ENCODE peak calls at places on chromosomes 11 and 22, in five cellular contexts. One of them, this sample, is unnamed. For H3K4me1, the result is how much of the 10 kb centered on the place peaks cover.

GRCh38 chr22:37662039-37662438 is 3.5 kb downstream of the PDXP start:
- DNase-seq in body of pancreas: no peak
- DNase-seq in sigmoid colon: no peak
- DNase-seq in heart right ventricle: no peak
- DNase-seq in endothelial cell of umbilical vein: no peak
- DNase-seq in this sample: no peak

GRCh38 chr11:1736447-1736992 is 13.9 kb downstream of the IFITM10 start:
- DNase-seq in body of pancreas: no peak
- DNase-seq in sigmoid colon: no peak
- DNase-seq in endothelial cell of umbilical vein: no peak
- DNase-seq in heart right ventricle: no peak
- DNase-seq in this sample: no peak

GRCh38 chr22:46366327-46366731 is 30.8 kb downstream of the TRMU start:
- DNase-seq in body of pancreas: no peak
- DNase-seq in sigmoid colon: no peak
- DNase-seq in heart right ventricle: no peak
- DNase-seq in endothelial cell of umbilical vein: no peak
- DNase-seq in this sample: no peak

GRCh38 chr11:102560555-102561011 is 30.0 kb upstream of the MMP7 start:
- DNase-seq in endothelial cell of umbilical vein: no peak
- DNase-seq in sigmoid colon: peak
- DNase-seq in body of pancreas: no peak
- DNase-seq in heart right ventricle: no peak
- DNase-seq in this sample: no peak

GRCh38 chr11:46236918-46237247 is 40.6 kb upstream of the CREB3L1 start:
- DNase-seq in sigmoid colon: no peak
- DNase-seq in heart right ventricle: no peak
- DNase-seq in endothelial cell of umbilical vein: no peak
- DNase-seq in body of pancreas: no peak
- DNase-seq in this sample: no peak

GRCh38 chr11:2573240-2574042 is 126.4 kb downstream of the KCNQ1OT1 start:
- DNase-seq in heart right ventricle: peak
- DNase-seq in endothelial cell of umbilical vein: no peak
- DNase-seq in body of pancreas: no peak
- DNase-seq in sigmoid colon: peak
- DNase-seq in this sample: no peak

GRCh38 chr11:86313793-86314192 is 11.8 kb downstream of the HIKESHI start:
- DNase-seq in body of pancreas: no peak
- DNase-seq in endothelial cell of umbilical vein: no peak
- DNase-seq in heart right ventricle: no peak
- DNase-seq in sigmoid colon: no peak
- DNase-seq in this sample: no peak

GRCh38 chr11:15967166-15967565 is 389.2 kb downstream of the SOX6 start:
- DNase-seq in heart right ventricle: no peak
- DNase-seq in body of pancreas: no peak
- DNase-seq in sigmoid colon: no peak
- DNase-seq in endothelial cell of umbilical vein: peak
- DNase-seq in this sample: no peak

GRCh38 chr11:61037694-61038093 is 64.6 kb upstream of the CD5 start:
- DNase-seq in body of pancreas: no peak
- DNase-seq in sigmoid colon: peak
- DNase-seq in endothelial cell of umbilical vein: no peak
- DNase-seq in heart right ventricle: no peak
- DNase-seq in this sample: peak

GRCh38 chr11:116788534-116788933 is 711 bp upstream of the ZPR1 start:
- DNase-seq in endothelial cell of umbilical vein: no peak
- DNase-seq in heart right ventricle: no peak
- DNase-seq in body of pancreas: no peak
- DNase-seq in sigmoid colon: no peak
- DNase-seq in this sample: no peak

GRCh38 chr22:45096256-45096907 is 67.3 kb upstream of the NUP50 start:
- DNase-seq in endothelial cell of umbilical vein: peak
- DNase-seq in body of pancreas: peak
- DNase-seq in heart right ventricle: no peak
- DNase-seq in sigmoid colon: no peak
- DNase-seq in this sample: no peak

GRCh38 chr11:102287963-102288744 is 29.1 kb upstream of the BIRC3 start:
- DNase-seq in endothelial cell of umbilical vein: peak
- DNase-seq in sigmoid colon: no peak
- DNase-seq in heart right ventricle: no peak
- DNase-seq in body of pancreas: peak
- DNase-seq in this sample: no peak

GRCh38 chr22:42114721-42115120 is 15.9 kb downstream of the CYP2D6 start:
- DNase-seq in endothelial cell of umbilical vein: peak
- DNase-seq in body of pancreas: peak
- DNase-seq in heart right ventricle: no peak
- DNase-seq in sigmoid colon: no peak
- DNase-seq in this sample: no peak

GRCh38 chr11:132632641-132633124 is 899.6 kb downstream of the OPCML start:
- DNase-seq in heart right ventricle: no peak
- DNase-seq in sigmoid colon: no peak
- DNase-seq in body of pancreas: peak
- DNase-seq in endothelial cell of umbilical vein: peak
- DNase-seq in this sample: no peak

GRCh38 chr22:39534591-39535301 is 2.2 kb upstream of the RPS19BP1 start:
- DNase-seq in sigmoid colon: peak
- DNase-seq in heart right ventricle: peak
- DNase-seq in body of pancreas: peak
- DNase-seq in endothelial cell of umbilical vein: peak
- DNase-seq in this sample: peak

GRCh38 chr11:3220101-3220500 is 1.5 kb upstream of the MRGPRG start:
- DNase-seq in body of pancreas: no peak
- DNase-seq in heart right ventricle: no peak
- DNase-seq in sigmoid colon: no peak
- DNase-seq in endothelial cell of umbilical vein: no peak
- DNase-seq in this sample: peak

GRCh38 chr22:27212617-27213177 is 555.3 kb downstream of the MIAT start:
- DNase-seq in heart right ventricle: peak
- DNase-seq in endothelial cell of umbilical vein: peak
- DNase-seq in sigmoid colon: peak
- DNase-seq in body of pancreas: peak
- DNase-seq in this sample: peak

GRCh38 chr11:77082838-77083552 is 16.2 kb downstream of the CAPN5 start:
- DNase-seq in heart right ventricle: peak
- DNase-seq in sigmoid colon: peak
- DNase-seq in body of pancreas: peak
- DNase-seq in endothelial cell of umbilical vein: peak
- DNase-seq in this sample: peak

GRCh38 chr11:117929568-117930207 is 486 bp upstream of the TMPRSS13 start:
- DNase-seq in sigmoid colon: no peak
- DNase-seq in endothelial cell of umbilical vein: no peak
- DNase-seq in heart right ventricle: no peak
- DNase-seq in body of pancreas: no peak
- DNase-seq in this sample: no peak

GRCh38 chr22:38944653-38945052 is 12.8 kb upstream of the APOBEC3A start:
- DNase-seq in heart right ventricle: no peak
- DNase-seq in sigmoid colon: peak
- DNase-seq in endothelial cell of umbilical vein: no peak
- DNase-seq in body of pancreas: no peak
- DNase-seq in this sample: no peak

GRCh38 chr22:29121124-29121523 is 48.3 kb downstream of the KREMEN1 start:
- DNase-seq in endothelial cell of umbilical vein: no peak
- DNase-seq in heart right ventricle: no peak
- DNase-seq in sigmoid colon: no peak
- DNase-seq in body of pancreas: no peak
- DNase-seq in this sample: no peak

GRCh38 chr11:72584293-72584921 is 89.8 kb downstream of the PDE2A start:
- DNase-seq in sigmoid colon: peak
- DNase-seq in heart right ventricle: peak
- DNase-seq in endothelial cell of umbilical vein: no peak
- DNase-seq in body of pancreas: peak
- DNase-seq in this sample: peak

GRCh38 chr11:2704896-2705606 is 5.3 kb upstream of the KCNQ1OT1 start:
- DNase-seq in endothelial cell of umbilical vein: no peak
- DNase-seq in heart right ventricle: no peak
- DNase-seq in body of pancreas: no peak
- DNase-seq in sigmoid colon: peak
- DNase-seq in this sample: no peak

GRCh38 chr22:32777997-32778396 is 23.5 kb upstream of the TIMP3 start:
- DNase-seq in endothelial cell of umbilical vein: no peak
- DNase-seq in sigmoid colon: no peak
- DNase-seq in body of pancreas: no peak
- DNase-seq in heart right ventricle: no peak
- DNase-seq in this sample: no peak

GRCh38 chr22:29813563-29813962 is 24.5 kb downstream of the ASCC2 start:
- DNase-seq in body of pancreas: no peak
- DNase-seq in heart right ventricle: no peak
- DNase-seq in endothelial cell of umbilical vein: no peak
- DNase-seq in sigmoid colon: no peak
- DNase-seq in this sample: no peak

GRCh38 chr11:63802637-63803414 is 10.4 kb upstream of the SPINDOC start:
- DNase-seq in endothelial cell of umbilical vein: no peak
- DNase-seq in heart right ventricle: no peak
- DNase-seq in sigmoid colon: no peak
- DNase-seq in body of pancreas: no peak
- DNase-seq in this sample: no peak
- H3K27ac ChIP-seq in endothelial cell of umbilical vein: no peak
- H3K27ac ChIP-seq in heart right ventricle: no peak
- H3K27ac ChIP-seq in sigmoid colon: no peak
- H3K27ac ChIP-seq in body of pancreas: no peak
- H3K27ac ChIP-seq in this sample: no peak

GRCh38 chr11:27401760-27402316 is 38.8 kb upstream of the CCDC34 start:
- DNase-seq in endothelial cell of umbilical vein: no peak
- DNase-seq in heart right ventricle: no peak
- DNase-seq in sigmoid colon: no peak
- DNase-seq in body of pancreas: no peak
- DNase-seq in this sample: no peak
- H3K4me3 ChIP-seq in endothelial cell of umbilical vein: no peak
- H3K4me3 ChIP-seq in heart right ventricle: no peak
- H3K4me3 ChIP-seq in sigmoid colon: no peak
- H3K4me3 ChIP-seq in body of pancreas: no peak
- H3K4me3 ChIP-seq in this sample: no peak

GRCh38 chr11:34653031-34653430 is 32.1 kb downstream of the EHF start:
- DNase-seq in sigmoid colon: no peak
- DNase-seq in body of pancreas: no peak
- DNase-seq in endothelial cell of umbilical vein: no peak
- DNase-seq in heart right ventricle: no peak
- DNase-seq in this sample: no peak
- H3K4me1 ChIP-seq in sigmoid colon: under half
- H3K4me1 ChIP-seq in body of pancreas: half or more
- H3K4me1 ChIP-seq in endothelial cell of umbilical vein: under half
- H3K4me1 ChIP-seq in heart right ventricle: under half
- H3K4me1 ChIP-seq in this sample: under half

DNA sequence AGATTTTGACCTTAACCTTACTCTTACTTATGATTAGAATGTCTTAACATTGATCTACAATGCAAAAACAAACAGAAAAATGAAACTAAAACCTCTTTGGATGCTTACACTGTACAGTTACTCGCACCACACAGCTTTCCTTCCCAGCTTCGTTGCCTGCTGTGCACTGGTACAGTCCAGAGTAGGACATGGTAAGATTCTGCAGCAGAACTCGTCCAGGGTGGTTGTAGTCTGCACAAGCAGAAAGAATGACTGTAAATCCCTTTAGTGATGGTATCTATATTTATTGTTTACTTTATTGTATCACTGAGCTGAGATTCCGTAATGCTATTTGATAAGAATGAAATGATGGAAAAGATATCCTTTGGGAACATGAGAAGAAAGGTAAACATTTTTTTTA is 21.0 kb upstream of the HSPA8 start:
- DNase-seq in heart right ventricle: no peak
- DNase-seq in body of pancreas: no peak
- DNase-seq in sigmoid colon: no peak
- DNase-seq in endothelial cell of umbilical vein: no peak
- DNase-seq in this sample: no peak
- H3K27ac ChIP-seq in heart right ventricle: peak
- H3K27ac ChIP-seq in body of pancreas: no peak
- H3K27ac ChIP-seq in sigmoid colon: peak
- H3K27ac ChIP-seq in endothelial cell of umbilical vein: peak
- H3K27ac ChIP-seq in this sample: peak

GRCh38 chr22:22418163-22418549 is 90.4 kb downstream of the ZNF280B start:
- DNase-seq in body of pancreas: no peak
- DNase-seq in heart right ventricle: no peak
- DNase-seq in sigmoid colon: no peak
- DNase-seq in endothelial cell of umbilical vein: no peak
- DNase-seq in this sample: no peak
- H3K4me3 ChIP-seq in body of pancreas: no peak
- H3K4me3 ChIP-seq in heart right ventricle: no peak
- H3K4me3 ChIP-seq in sigmoid colon: no peak
- H3K4me3 ChIP-seq in endothelial cell of umbilical vein: no peak
- H3K4me3 ChIP-seq in this sample: no peak

GRCh38 chr11:65320386-65321075 is 5.9 kb downstream of the CDC42EP2 start:
- DNase-seq in sigmoid colon: no peak
- DNase-seq in heart right ventricle: no peak
- DNase-seq in body of pancreas: no peak
- DNase-seq in endothelial cell of umbilical vein: no peak
- DNase-seq in this sample: no peak
- H3K4me1 ChIP-seq in sigmoid colon: half or more
- H3K4me1 ChIP-seq in heart right ventricle: half or more
- H3K4me1 ChIP-seq in body of pancreas: under half
- H3K4me1 ChIP-seq in endothelial cell of umbilical vein: under half
- H3K4me1 ChIP-seq in this sample: half or more

GRCh38 chr11:127383026-127383425 is 382.5 kb upstream of the KIRREL3 start:
- DNase-seq in sigmoid colon: no peak
- DNase-seq in endothelial cell of umbilical vein: no peak
- DNase-seq in heart right ventricle: no peak
- DNase-seq in body of pancreas: no peak
- DNase-seq in this sample: no peak

GRCh38 chr11:127385071-127385470 is 384.5 kb upstream of the KIRREL3 start:
- DNase-seq in body of pancreas: no peak
- DNase-seq in sigmoid colon: no peak
- DNase-seq in endothelial cell of umbilical vein: no peak
- DNase-seq in heart right ventricle: no peak
- DNase-seq in this sample: no peak

GRCh38 chr11:127376316-127376715 is 375.7 kb upstream of the KIRREL3 start:
- DNase-seq in endothelial cell of umbilical vein: no peak
- DNase-seq in body of pancreas: no peak
- DNase-seq in sigmoid colon: no peak
- DNase-seq in heart right ventricle: no peak
- DNase-seq in this sample: no peak

DNA sequence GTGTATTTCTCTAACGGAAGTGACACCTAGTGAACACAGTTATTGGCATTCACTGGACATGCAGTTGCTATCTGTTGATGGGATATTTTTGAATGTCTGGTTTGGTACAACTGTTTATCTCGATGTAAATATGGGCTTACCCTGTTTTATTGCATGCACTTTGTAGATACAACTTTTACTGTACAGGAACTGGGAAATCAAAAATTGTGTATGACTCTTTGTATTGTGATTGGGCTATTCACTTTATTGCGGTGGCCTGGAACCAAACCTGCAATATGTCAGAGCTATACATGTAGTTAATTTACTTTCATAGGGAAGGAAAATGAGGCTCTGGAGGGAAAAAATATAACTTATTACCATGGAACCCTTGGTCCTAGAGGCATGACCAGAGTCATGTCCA is 380.7 kb upstream of the KIRREL3 start:
- DNase-seq in sigmoid colon: no peak
- DNase-seq in body of pancreas: no peak
- DNase-seq in heart right ventricle: no peak
- DNase-seq in endothelial cell of umbilical vein: no peak
- DNase-seq in this sample: no peak
- H3K27ac ChIP-seq in sigmoid colon: no peak
- H3K27ac ChIP-seq in body of pancreas: no peak
- H3K27ac ChIP-seq in heart right ventricle: no peak
- H3K27ac ChIP-seq in endothelial cell of umbilical vein: no peak
- H3K27ac ChIP-seq in this sample: no peak

This sample was measured in left ventricle myocardium inferior.